ENCODE peak calls at places on chromosome 11, in seven cellular contexts. K is body of pancreas, S is brain microvascular endothelial cell, V is neural crest cell, O is astrocyte of the spinal cord, X is fibroblast of lung, L is mammary epithelial cell. B is an unnamed sample.

GRCh38 chr11:29279716-29280115 is 737.1 kb downstream of the KCNA4 start:
- DNase-seq in K (no peak), S (no peak), V (no peak), O (no peak), X (no peak), L (no peak), B (no peak)

GRCh38 chr11:107006076-107006833 is 12.0 kb downstream of the GUCY1A2 start:
- DNase-seq in K (no peak), S (no peak), V (no peak), O (peak), X (no peak), L (no peak), B (no peak)

GRCh38 chr11:44421090-44421675 is 111.2 kb upstream of the ALX4 start:
- DNase-seq in K (no peak), S (no peak), V (no peak), O (no peak), X (no peak), L (no peak), B (no peak)

GRCh38 chr11:113350646-113351045 is 36.3 kb downstream of the TTC12 start:
- DNase-seq in K (no peak), S (no peak), V (no peak), O (no peak), X (no peak), L (no peak), B (no peak)

GRCh38 chr11:120125005-120125404 is 12.9 kb downstream of the TRIM29 start:
- DNase-seq in K (no peak), S (peak), V (no peak), O (peak), X (peak), L (peak), B (no peak)

GRCh38 chr11:118045191-118045590 is 31.7 kb upstream of the TMPRSS4 start:
- DNase-seq in K (no peak), S (no peak), V (no peak), O (no peak), X (no peak), L (peak), B (no peak)

GRCh38 chr11:35681181-35681767 is 18.7 kb downstream of the TRIM44 start:
- DNase-seq in K (no peak), S (no peak), V (no peak), O (no peak), X (no peak), L (no peak), B (no peak)

GRCh38 chr11:119236891-119237290 is 30.8 kb downstream of the CBL start:
- DNase-seq in K (no peak), S (peak), V (no peak), O (no peak), X (peak), L (no peak), B (no peak)

GRCh38 chr11:131235328-131236298 is 134.8 kb upstream of the NTM start:
- DNase-seq in K (no peak), S (no peak), V (no peak), O (no peak), X (no peak), L (no peak), B (no peak)

GRCh38 chr11:64844330-64845124 is at the start of gene CDC42BPG:
- DNase-seq in K (peak), S (peak), V (peak), O (peak), X (peak), L (peak), B (no peak)

GRCh38 chr11:97471480-97471879 is 1081.7 kb downstream of the JRKL start:
- DNase-seq in K (no peak), S (no peak), V (no peak), O (no peak), X (no peak), L (no peak), B (no peak)

DNA sequence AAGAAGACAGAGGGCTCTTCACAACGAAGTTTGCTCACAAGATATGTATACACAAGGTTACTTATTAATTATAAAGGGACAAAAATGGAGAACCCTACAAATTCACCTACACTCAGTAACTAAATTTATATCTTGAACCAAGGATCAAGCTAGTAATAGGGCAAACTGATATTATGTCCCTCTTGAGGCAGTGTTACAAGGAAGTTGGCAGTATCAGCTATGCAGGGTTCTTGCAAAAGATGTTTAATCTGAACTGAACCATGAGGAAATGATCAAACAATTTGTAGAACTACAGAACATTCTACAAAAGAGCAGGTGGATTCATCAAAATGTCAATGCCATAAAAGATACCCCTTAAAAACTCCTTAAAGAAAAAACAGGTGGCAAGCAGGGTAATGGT is 10.7 kb downstream of the CADM1 start:
- DNase-seq in K (no peak), S (no peak), V (no peak), O (no peak), X (no peak), L (no peak), B (no peak)
- TF ChIP-seq CTCF in K (no peak), S (no peak), V (no peak), O (no peak), X (no peak), L (no peak), B (no peak)

DNA sequence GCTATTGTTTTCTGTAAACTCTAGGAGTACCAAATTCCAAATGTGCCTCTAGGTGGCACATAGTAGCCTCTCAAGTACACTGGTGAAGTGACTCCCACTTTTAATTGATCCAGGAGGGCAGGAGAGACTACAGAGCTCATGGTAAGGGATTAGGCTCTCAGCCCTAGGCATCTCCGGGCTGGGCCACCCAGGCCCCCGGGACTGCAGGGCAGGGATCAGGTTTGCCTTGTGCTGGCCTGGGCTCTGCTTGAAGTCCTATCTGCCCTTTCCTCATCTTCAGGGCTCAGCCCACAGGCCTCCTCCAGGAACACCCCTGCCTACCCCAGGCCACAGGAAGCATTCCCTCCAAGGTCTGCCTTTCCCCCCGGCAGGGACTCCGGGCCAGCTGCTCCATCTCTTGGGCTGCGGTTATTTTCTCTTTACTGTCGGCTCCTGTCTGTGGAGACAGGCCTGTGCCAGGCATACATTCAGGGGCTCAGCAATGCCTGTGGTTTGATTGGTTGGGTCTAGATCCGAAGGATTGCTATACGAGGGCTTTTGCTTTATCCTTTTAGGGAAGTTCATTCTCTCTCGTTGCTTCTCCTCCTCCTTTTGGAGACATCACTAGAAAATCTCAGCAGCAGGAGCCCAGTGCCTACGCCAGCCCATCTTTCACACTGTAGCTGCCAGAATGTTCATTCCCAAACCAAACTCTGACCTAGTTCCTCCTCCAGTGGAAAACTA is 32.8 kb downstream of the PARVA start:
- DNase-seq in K (no peak), S (no peak), V (no peak), O (peak), X (peak), L (peak), B (no peak)
- TF ChIP-seq CTCF in K (no peak), S (peak), V (peak), O (no peak), X (peak), L (peak), B (peak)

GRCh38 chr11:73389134-73389525 is 12.9 kb downstream of the RELT start:
- DNase-seq in K (no peak), S (peak), V (no peak), O (no peak), X (no peak), L (no peak), B (no peak)

GRCh38 chr11:73386568-73386967 is 10.4 kb downstream of the RELT start:
- DNase-seq in K (no peak), S (no peak), V (no peak), O (no peak), X (no peak), L (no peak), B (no peak)

GRCh38 chr11:73389902-73390301 is 13.7 kb downstream of the RELT start:
- DNase-seq in K (no peak), S (no peak), V (no peak), O (no peak), X (no peak), L (no peak), B (no peak)

GRCh38 chr11:73387594-73388021 is 11.4 kb downstream of the RELT start:
- DNase-seq in K (no peak), S (no peak), V (no peak), O (peak), X (no peak), L (no peak), B (no peak)

GRCh38 chr11:73388241-73389133 is 12.3 kb downstream of the RELT start:
- DNase-seq in K (no peak), S (no peak), V (no peak), O (no peak), X (no peak), L (no peak), B (no peak)
- TF ChIP-seq CTCF in K (no peak), S (no peak), V (no peak), O (no peak), X (no peak), L (no peak), B (no peak)

GRCh38 chr11:123516238-123516637 is 86.2 kb downstream of the GRAMD1B start:
- DNase-seq in K (no peak), S (no peak), V (no peak), O (no peak), X (no peak), L (no peak), B (no peak)

GRCh38 chr11:123519797-123520193 is 89.7 kb downstream of the GRAMD1B start:
- DNase-seq in K (no peak), S (no peak), V (no peak), O (no peak), X (no peak), L (no peak), B (no peak)

GRCh38 chr11:123519055-123519796 is 89.2 kb downstream of the GRAMD1B start:
- DNase-seq in K (no peak), S (peak), V (no peak), O (peak), X (peak), L (no peak), B (no peak)

GRCh38 chr11:123518496-123519054 is 88.5 kb downstream of the GRAMD1B start:
- DNase-seq in K (no peak), S (no peak), V (no peak), O (no peak), X (no peak), L (no peak), B (no peak)

GRCh38 chr11:123517559-123518364 is 87.7 kb downstream of the GRAMD1B start:
- DNase-seq in K (no peak), S (no peak), V (no peak), O (no peak), X (no peak), L (no peak), B (no peak)
- TF ChIP-seq CTCF in K (no peak), S (no peak), V (no peak), O (no peak), X (no peak), L (no peak), B (no peak)

GRCh38 chr11:61771995-61772455 is 19.6 kb downstream of the MYRF start:
- DNase-seq in K (no peak), S (no peak), V (no peak), O (no peak), X (no peak), L (no peak), B (no peak)

GRCh38 chr11:61769946-61770683 is 17.7 kb downstream of the MYRF start:
- DNase-seq in K (no peak), S (no peak), V (no peak), O (no peak), X (no peak), L (no peak), B (no peak)

GRCh38 chr11:61771195-61771894 is 18.9 kb downstream of the MYRF start:
- DNase-seq in K (no peak), S (no peak), V (no peak), O (no peak), X (no peak), L (no peak), B (no peak)

GRCh38 chr11:61768376-61769076 is 16.1 kb downstream of the MYRF start:
- DNase-seq in K (no peak), S (no peak), V (no peak), O (no peak), X (no peak), L (no peak), B (no peak)

GRCh38 chr11:61769169-61769920 is 16.9 kb downstream of the MYRF start:
- DNase-seq in K (peak), S (peak), V (no peak), O (peak), X (peak), L (no peak), B (no peak)
- TF ChIP-seq CTCF in K (no peak), S (peak), V (peak), O (peak), X (peak), L (no peak), B (no peak)

DNA sequence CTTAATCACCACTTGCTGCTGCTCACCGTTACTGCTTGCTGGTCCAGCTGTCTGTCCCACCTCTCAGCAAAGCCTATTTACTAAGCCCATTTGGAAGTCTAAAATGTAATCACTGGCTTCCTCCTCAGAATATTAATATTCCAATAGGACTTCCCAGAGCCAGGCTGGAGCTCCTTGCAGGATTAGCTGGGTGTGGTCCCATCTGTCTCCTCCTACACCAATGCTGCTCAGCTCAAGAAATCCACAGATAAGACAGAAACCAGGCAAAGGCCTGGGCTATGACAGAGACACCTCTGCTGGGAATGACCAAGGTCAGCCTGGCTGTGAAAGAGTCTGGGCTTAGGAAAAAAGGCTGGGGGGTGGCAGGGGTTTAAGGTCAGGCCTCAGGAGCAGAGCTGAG is 317.8 kb downstream of the BUD13 start:
- DNase-seq in K (no peak), S (no peak), V (no peak), O (no peak), X (no peak), L (no peak), B (no peak)
- TF ChIP-seq CTCF in K (no peak), S (no peak), V (no peak), O (no peak), X (no peak), L (no peak), B (no peak)

GRCh38 chr11:62558669-62559068 is 12.1 kb upstream of the AHNAK start:
- DNase-seq in K (no peak), S (no peak), V (no peak), O (no peak), X (no peak), L (no peak), B (no peak)
- TF ChIP-seq CTCF in K (no peak), S (no peak), V (no peak), O (no peak), X (no peak), L (no peak), B (no peak)

GRCh38 chr11:1949922-1950321 is 2.8 kb downstream of the MRPL23 start:
- DNase-seq in K (no peak), S (no peak), V (no peak), O (no peak), X (no peak), L (no peak), B (no peak)
- TF ChIP-seq CTCF in K (no peak), S (no peak), V (no peak), O (no peak), X (no peak), L (no peak), B (no peak)

DNA sequence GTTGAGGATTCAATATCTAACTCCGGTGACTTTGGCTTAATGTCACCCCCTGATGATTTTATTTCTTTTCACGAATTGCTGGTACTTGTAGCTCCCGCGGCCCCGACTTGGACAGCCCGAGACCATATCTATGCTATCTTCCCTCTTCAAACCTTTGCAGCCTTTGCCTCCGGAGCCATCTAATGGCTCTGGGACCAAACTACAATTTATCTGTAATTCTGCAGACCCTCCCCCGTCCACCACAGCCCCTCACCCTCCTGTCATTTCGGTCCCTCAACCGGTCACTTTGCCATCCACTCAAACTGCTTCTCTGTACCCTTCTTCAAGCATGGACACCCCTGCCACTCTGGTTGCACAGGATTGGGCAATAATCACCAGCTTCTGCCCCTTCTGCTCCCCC is 25.7 kb upstream of the ALDH3B2 start:
- DNase-seq in K (no peak), S (no peak), V (no peak), O (no peak), X (no peak), L (no peak), B (no peak)
- TF ChIP-seq CTCF in K (no peak), S (no peak), V (no peak), O (no peak), X (no peak), L (no peak), B (no peak)

DNA sequence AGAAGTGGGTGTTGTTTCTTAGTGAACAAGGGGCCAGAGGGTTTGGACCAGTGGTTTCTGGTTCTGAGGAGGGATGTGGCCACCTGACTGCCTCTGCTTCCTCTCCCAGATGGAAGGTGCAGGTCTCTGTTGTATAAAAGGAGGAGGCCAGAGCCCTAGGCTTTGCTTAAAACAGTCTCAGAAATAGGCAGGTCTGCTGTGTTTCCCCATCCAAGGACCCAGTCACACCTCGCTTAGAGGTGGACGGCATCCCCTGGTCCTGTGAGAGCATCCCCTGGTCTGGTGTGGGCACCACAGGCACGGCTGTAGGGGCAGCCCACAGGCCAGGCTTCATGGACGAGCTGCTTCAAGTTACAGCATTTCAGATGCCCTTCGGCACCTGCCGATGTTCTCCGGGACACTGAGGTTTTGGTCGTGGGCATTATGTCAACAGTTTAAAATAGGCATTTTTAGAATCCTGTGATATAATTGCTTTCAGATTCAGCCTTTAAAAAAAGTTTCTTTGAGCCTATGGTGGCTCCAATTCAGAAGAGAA is 45.7 kb upstream of the SHANK2 start:
- DNase-seq in K (no peak), S (no peak), V (no peak), O (no peak), X (no peak), L (no peak), B (no peak)
- TF ChIP-seq CTCF in K (no peak), S (no peak), V (no peak), O (no peak), X (no peak), L (no peak), B (no peak)

B was measured in AG09319.